ENCODE peak calls at places on chromosomes 11 and 22, in six cellular contexts. Y, K, I, A, X and Z are unnamed samples.

GRCh38 chr11:33125611-33126010 is 35.7 kb downstream of the CSTF3 start:
- DNase-seq in A (no peak), I (no peak), K (no peak), X (no peak), Y (no peak), Z (no peak)

GRCh38 chr11:74538680-74539079 is 45.2 kb upstream of the LIPT2 start:
- DNase-seq in A (no peak), I (no peak), Y (no peak), K (no peak), X (no peak), Z (no peak)

GRCh38 chr11:7686761-7687160 is 13.5 kb upstream of the CYB5R2 start:
- DNase-seq in I (no peak), X (no peak), A (no peak), K (no peak), Y (no peak), Z (no peak)

GRCh38 chr11:112784323-112785073 is 176.7 kb upstream of the NCAM1 start:
- DNase-seq in X (no peak), I (no peak), K (peak), A (peak), Y (peak), Z (no peak)

GRCh38 chr22:48594757-48595510 is 1232.7 kb downstream of the BRD1 start:
- DNase-seq in A (no peak), X (no peak), Y (no peak), I (no peak), K (no peak), Z (no peak)

GRCh38 chr22:22403771-22404170 is 104.8 kb downstream of the ZNF280B start:
- DNase-seq in Y (no peak), K (no peak), X (no peak), A (no peak), I (no peak), Z (no peak)

GRCh38 chr11:62792193-62792575 is 378 bp upstream of the TMEM223 start:
- DNase-seq in X (no peak), I (no peak), A (no peak), K (peak), Y (no peak), Z (no peak)

GRCh38 chr11:94925422-94926270 is 47.7 kb downstream of the CWC15 start:
- DNase-seq in K (no peak), I (no peak), X (no peak), Y (no peak), A (no peak), Z (no peak)

GRCh38 chr11:2759228-2760195 is 59.7 kb upstream of the KCNQ1OT1 start:
- DNase-seq in Y (no peak), I (no peak), A (no peak), K (no peak), X (peak), Z (no peak)

GRCh38 chr11:130719516-130719915 is 196.8 kb downstream of the SNX19 start:
- DNase-seq in X (no peak), Y (peak), I (no peak), K (no peak), A (peak), Z (no peak)

DNA sequence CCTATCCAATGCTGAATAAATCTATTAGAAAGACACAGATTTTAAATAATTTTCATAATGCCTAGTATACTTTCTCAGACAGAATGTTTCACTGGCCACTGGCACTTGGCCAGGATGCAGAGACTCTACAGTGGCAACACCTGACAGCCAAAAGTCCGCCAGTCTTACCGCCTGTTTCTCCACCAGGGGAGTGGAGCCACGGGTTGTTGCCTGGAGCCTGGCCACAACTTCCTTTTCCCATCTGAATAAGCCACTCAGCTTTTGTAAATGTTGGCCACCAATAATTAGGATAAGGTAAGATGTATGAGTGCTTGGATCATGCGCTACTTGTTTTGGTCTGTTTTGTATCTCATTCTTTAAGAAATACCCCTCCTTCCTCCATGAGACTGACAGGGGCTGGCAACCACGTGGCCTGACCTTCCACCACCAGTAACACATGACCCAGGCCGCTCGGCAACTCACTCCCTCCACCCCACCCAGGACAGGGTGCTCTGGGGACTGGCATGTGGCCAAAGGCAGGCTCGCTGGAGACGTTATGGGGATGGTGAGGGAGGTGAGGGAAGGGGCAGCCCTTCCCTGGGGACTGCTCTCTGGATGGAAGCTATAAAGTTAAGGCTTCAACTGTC is 93.0 kb upstream of the BID start:
- DNase-seq in A (no peak), K (peak), X (no peak), Y (no peak), I (peak), Z (no peak)
- TF ChIP-seq CTCF in A (no peak), K (peak), X (no peak), Y (no peak), I (no peak), Z (no peak)

GRCh38 chr22:45211435-45211834 is 29.3 kb downstream of the KIAA0930 start:
- DNase-seq in I (no peak), K (no peak), A (no peak), Y (no peak), X (no peak), Z (no peak)
- H3K4me3 ChIP-seq in I (peak), K (no peak), A (no peak), Y (peak), X (peak), Z (peak)

GRCh38 chr22:42620084-42620483 is 5.4 kb upstream of the POLDIP3 start:
- DNase-seq in I (no peak), Y (no peak), K (no peak), X (no peak), A (no peak), Z (no peak)

GRCh38 chr22:42621505-42622002 is 6.9 kb upstream of the POLDIP3 start:
- DNase-seq in X (no peak), K (peak), I (no peak), Y (peak), A (peak), Z (no peak)

GRCh38 chr22:42617155-42617983 is 2.7 kb upstream of the POLDIP3 start:
- DNase-seq in Y (no peak), I (no peak), X (no peak), K (no peak), A (no peak), Z (no peak)

GRCh38 chr22:42622061-42622710 is 7.5 kb upstream of the POLDIP3 start:
- DNase-seq in Y (no peak), X (no peak), I (no peak), A (no peak), K (no peak), Z (no peak)

GRCh38 chr22:42619261-42620063 is 4.8 kb upstream of the POLDIP3 start:
- DNase-seq in X (no peak), A (no peak), I (no peak), Y (no peak), K (no peak), Z (no peak)
- H3K27ac ChIP-seq in X (no peak), A (no peak), I (no peak), Y (no peak), K (no peak), Z (peak)

GRCh38 chr22:26650722-26651421 is 6.5 kb upstream of the MIAT start:
- DNase-seq in A (no peak), K (no peak), Y (no peak), I (no peak), X (no peak), Z (no peak)
- TF ChIP-seq CTCF in A (no peak), K (no peak), Y (no peak), I (no peak), X (no peak), Z (no peak)

DNA sequence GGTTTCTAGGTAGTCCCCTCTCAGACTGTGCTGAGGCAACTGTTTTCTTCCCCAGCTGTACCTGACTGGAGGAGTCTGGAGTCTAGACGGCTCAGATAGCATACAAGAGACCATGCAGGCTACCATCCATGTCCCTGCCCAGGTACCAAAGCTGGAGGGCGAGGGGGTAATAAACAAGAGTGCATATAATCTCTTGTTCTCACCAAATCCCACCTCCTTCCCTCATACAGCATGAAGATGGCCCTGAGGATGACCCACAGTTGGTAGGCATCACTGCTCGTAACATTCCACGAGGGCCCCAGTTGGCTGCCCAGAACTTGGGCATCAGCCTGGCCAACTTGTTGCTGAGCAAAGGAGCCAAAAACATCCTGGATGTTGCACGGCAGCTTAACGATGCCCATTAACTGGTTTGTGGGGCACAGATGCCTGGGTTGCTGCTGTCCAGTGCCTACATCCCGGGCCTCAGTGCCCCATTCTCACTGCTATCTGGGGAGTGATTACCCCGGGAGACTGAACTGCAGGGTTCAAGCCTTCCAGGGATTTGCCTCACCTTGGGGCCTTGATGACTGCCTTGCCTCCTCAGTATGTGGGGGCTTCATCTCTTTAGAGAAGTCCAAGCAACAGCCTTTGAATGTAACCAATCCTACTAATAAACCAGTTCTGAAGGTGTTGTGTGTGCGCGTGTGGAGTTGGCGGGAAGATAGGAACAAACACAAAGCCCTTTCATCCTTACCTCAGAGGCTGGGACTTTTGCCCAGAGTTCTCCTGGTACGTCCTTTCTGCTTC is 8.4 kb downstream of the HMBS start:
- DNase-seq in K (no peak), X (no peak), Y (peak), A (peak), I (no peak), Z (no peak)
- H3K4me3 ChIP-seq in K (peak), X (peak), Y (peak), A (peak), I (peak), Z (no peak)

GRCh38 chr11:65262775-65263174 is 1.0 kb downstream of the POLA2 start:
- DNase-seq in I (no peak), Y (no peak), A (no peak), K (no peak), X (no peak), Z (no peak)
- H3K27ac ChIP-seq in I (peak), Y (peak), A (no peak), K (peak), X (peak), Z (peak)

GRCh38 chr22:28931844-28932561 is 48.6 kb downstream of the ZNRF3 start:
- DNase-seq in Y (no peak), I (no peak), A (no peak), X (no peak), K (no peak), Z (no peak)

GRCh38 chr22:28933321-28933720 is 49.9 kb downstream of the ZNRF3 start:
- DNase-seq in X (no peak), A (no peak), K (no peak), Y (no peak), I (no peak), Z (no peak)

GRCh38 chr22:28935140-28935539 is 51.8 kb downstream of the ZNRF3 start:
- DNase-seq in X (no peak), A (no peak), I (no peak), Y (no peak), K (no peak), Z (no peak)

GRCh38 chr22:28935713-28936112 is 52.3 kb downstream of the ZNRF3 start:
- DNase-seq in Y (no peak), A (no peak), X (no peak), K (no peak), I (no peak), Z (no peak)

GRCh38 chr22:28934026-28934425 is 50.7 kb downstream of the ZNRF3 start:
- DNase-seq in X (no peak), K (no peak), Y (no peak), I (no peak), A (no peak), Z (no peak)
- TF ChIP-seq CTCF in X (no peak), K (no peak), Y (no peak), I (no peak), A (no peak), Z (no peak)

GRCh38 chr22:25969901-25970300 is 199.4 kb upstream of the SEZ6L start:
- DNase-seq in X (no peak), I (no peak), Y (no peak), K (no peak), A (no peak), Z (no peak)
- H3K4me3 ChIP-seq in X (no peak), I (no peak), Y (no peak), K (no peak), A (no peak), Z (no peak)

GRCh38 chr11:114295676-114296081 is 520 bp upstream of the NNMT start:
- DNase-seq in Y (no peak), I (no peak), X (no peak), A (no peak), K (no peak), Z (no peak)

GRCh38 chr11:114298701-114299090 is 2.5 kb downstream of the NNMT start:
- DNase-seq in I (no peak), Y (no peak), X (no peak), K (no peak), A (no peak), Z (no peak)

GRCh38 chr11:114297806-114298700 is 1.9 kb downstream of the NNMT start:
- DNase-seq in Y (no peak), X (no peak), A (no peak), K (no peak), I (no peak), Z (no peak)

GRCh38 chr11:114296979-114297372 is 777 bp downstream of the NNMT start:
- DNase-seq in Y (no peak), K (no peak), I (no peak), X (no peak), A (no peak), Z (no peak)

DNA sequence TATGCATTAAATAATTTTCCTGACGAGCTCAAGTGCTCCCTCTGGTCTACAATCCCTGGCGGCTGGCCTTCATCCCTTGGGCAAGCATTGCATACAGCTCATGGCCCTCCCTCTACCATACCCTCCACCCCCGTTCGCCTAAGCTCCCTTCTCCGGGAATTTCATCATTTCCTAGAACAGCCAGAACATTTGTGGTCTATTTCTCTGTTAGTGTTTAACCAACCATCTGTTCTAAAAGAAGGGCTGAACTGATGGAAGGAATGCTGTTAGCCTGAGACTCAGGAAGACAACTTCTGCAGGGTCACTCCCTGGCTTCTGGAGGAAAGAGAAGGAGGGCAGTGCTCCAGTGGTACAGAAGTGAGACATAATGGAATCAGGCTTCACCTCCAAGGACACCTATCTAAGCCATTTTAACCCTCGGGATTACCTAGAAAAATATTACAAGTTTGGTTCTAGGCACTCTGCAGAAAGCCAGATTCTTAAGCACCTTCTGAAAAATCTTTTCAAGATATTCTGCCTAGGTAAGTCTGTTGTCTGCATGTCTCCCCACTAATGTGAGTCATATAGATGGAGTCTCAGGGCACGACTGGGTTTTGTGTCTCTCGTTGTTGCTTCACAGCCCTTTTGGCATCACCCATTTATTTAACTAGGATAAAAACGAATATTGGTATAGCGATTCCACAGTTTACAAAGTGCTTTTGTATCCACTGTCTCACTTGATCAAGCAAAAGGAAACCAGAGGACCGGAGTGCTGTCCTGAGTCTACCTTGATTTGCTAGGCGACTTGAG is at the start of gene NNMT:
- DNase-seq in I (no peak), Y (peak), X (no peak), A (peak), K (peak), Z (peak)
- H3K27ac ChIP-seq in I (no peak), Y (peak), X (peak), A (peak), K (peak), Z (peak)